ENCODE peak calls at places on chromosomes 1 and 21, in four cellular contexts. N is endodermal cell, L is pancreas, B is GM12865. T is an unnamed sample.

GRCh38 chr1:154624756-154625643 is 17.0 kb upstream of the ADAR start:
- DNase-seq in N (no peak), L (no peak), B (no peak), T (peak; percentile 20)

GRCh38 chr1:36414384-36414783 is 16.7 kb upstream of the LSM10 start:
- DNase-seq in N (no peak), L (no peak), B (no peak), T (no peak)

GRCh38 chr21:37758997-37759396 is 157.3 kb downstream of the KCNJ6 start:
- DNase-seq in N (peak; percentile 92), L (peak; percentile 15), B (peak; percentile 43), T (peak; percentile 59)

GRCh38 chr1:220367833-220368232 is 95.6 kb upstream of the RAB3GAP2 start:
- DNase-seq in N (no peak), L (no peak), B (no peak), T (no peak)

GRCh38 chr21:34913786-34914185 is 135.3 kb downstream of the RUNX1 start:
- DNase-seq in N (no peak), L (no peak), B (no peak), T (no peak)

GRCh38 chr1:51875836-51876235 is 2.7 kb downstream of the NRDC start:
- DNase-seq in N (no peak), L (no peak), B (no peak), T (no peak)

GRCh38 chr1:212315907-212316306 is 30.7 kb downstream of the PPP2R5A start:
- DNase-seq in N (peak; percentile 89), L (no peak), B (peak; percentile 45), T (peak; percentile 43)

GRCh38 chr1:150512846-150513245 is 2.7 kb upstream of the FALEC start:
- DNase-seq in N (no peak), L (no peak), B (no peak), T (no peak)

GRCh38 chr1:3609769-3610157 is 1.5 kb downstream of the MEGF6 start:
- DNase-seq in N (peak; percentile 77), L (no peak), B (no peak), T (no peak)

GRCh38 chr1:40477680-40478057 is 579 bp downstream of the ZFP69 start:
- DNase-seq in N (no peak), L (no peak), B (peak; percentile 23), T (peak; percentile 17)

GRCh38 chr1:3775498-3776230 is 3.1 kb downstream of the SMIM1 start:
- DNase-seq in N (peak; percentile 85), L (peak; percentile 46), B (peak; percentile 86), T (peak; percentile 78)

GRCh38 chr21:31509108-31510017 is 150.1 kb upstream of the SOD1 start:
- DNase-seq in N (peak; percentile 93), L (no peak), B (peak; percentile 58), T (peak; percentile 11)

GRCh38 chr1:181206979-181207790 is 118.7 kb downstream of the IER5 start:
- DNase-seq in N (peak; percentile 58), L (no peak), B (no peak), T (no peak)

GRCh38 chr1:183218981-183219621 is 33.0 kb downstream of the LAMC2 start:
- DNase-seq in N (peak; percentile 62), L (no peak), B (peak; percentile 75), T (no peak)

GRCh38 chr1:108079550-108079949 is 114.6 kb upstream of the VAV3 start:
- DNase-seq in N (no peak), L (no peak), B (peak; percentile 32), T (no peak)

GRCh38 chr1:212221801-212222200 is 63.4 kb upstream of the PPP2R5A start:
- DNase-seq in N (no peak), L (no peak), B (no peak), T (peak; percentile 61)

GRCh38 chr1:244219149-244219548 is 168.1 kb downstream of the ZBTB18 start:
- DNase-seq in N (no peak), L (no peak), B (no peak), T (no peak)

GRCh38 chr21:36134820-36135390 is at the start of gene CBR3:
- DNase-seq in N (peak; percentile 55), L (no peak), B (no peak), T (peak; percentile 76)

GRCh38 chr1:98457212-98457611 is 204.3 kb upstream of the SNX7 start:
- DNase-seq in N (no peak), L (no peak), B (no peak), T (no peak)

GRCh38 chr1:40652452-40652851 is 13.0 kb downstream of the RIMS3 start:
- DNase-seq in N (no peak), L (no peak), B (no peak), T (no peak)

GRCh38 chr1:27872802-27873665 is 690 bp downstream of the THEMIS2 start:
- DNase-seq in N (peak; percentile 76), L (no peak), B (peak; percentile 63), T (peak; percentile 17)

DNA sequence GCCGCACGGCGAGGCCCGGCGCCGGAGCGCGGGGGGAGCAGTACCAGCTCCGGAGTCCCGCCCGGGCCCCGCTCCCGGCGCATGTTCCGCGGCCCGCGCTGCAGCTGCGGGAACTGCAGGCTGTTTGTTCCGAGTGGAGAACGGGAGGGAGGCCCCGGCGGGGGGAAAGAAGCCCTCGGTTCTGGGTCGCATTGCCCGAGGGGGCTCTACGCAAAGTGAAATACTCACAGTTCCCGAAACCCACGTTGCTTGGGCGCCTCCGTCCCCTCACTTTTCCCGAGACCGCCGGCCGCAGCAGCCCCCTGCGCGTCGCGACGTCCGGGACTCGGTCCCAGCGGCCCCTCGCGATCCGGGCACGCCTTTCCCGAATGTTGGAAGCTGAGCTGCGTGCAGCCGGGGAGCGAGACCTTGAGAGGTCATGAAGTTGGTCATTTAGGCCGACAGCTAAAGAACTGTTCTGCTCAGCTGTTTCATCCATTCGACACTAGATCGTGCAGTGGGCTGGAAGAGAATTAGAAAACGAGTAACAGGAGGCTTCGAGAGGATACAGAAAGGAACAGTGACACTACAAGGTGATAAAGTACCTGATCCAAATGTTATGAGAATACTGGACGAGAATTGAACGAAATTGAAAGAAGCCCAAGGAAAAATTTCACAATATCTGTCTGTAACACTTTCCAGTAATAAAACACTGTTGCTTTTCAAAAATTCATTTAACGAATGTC is 596 bp upstream of the LIN9 start:
- DNase-seq in N (no peak), L (no peak), B (peak; percentile 27), T (no peak)
- TF ChIP-seq CTCF in N (peak; percentile 42), L (no peak), B (no peak), T (peak; percentile 29)

GRCh38 chr21:45060675-45061311 is 13.6 kb upstream of the ADARB1 start:
- DNase-seq in N (no peak), L (no peak), B (peak; percentile 19), T (no peak)
- H3K4me3 ChIP-seq in N (no peak overlapping the region), L (no peak overlapping the region), B (no peak overlapping the region), T (no peak overlapping the region)

DNA sequence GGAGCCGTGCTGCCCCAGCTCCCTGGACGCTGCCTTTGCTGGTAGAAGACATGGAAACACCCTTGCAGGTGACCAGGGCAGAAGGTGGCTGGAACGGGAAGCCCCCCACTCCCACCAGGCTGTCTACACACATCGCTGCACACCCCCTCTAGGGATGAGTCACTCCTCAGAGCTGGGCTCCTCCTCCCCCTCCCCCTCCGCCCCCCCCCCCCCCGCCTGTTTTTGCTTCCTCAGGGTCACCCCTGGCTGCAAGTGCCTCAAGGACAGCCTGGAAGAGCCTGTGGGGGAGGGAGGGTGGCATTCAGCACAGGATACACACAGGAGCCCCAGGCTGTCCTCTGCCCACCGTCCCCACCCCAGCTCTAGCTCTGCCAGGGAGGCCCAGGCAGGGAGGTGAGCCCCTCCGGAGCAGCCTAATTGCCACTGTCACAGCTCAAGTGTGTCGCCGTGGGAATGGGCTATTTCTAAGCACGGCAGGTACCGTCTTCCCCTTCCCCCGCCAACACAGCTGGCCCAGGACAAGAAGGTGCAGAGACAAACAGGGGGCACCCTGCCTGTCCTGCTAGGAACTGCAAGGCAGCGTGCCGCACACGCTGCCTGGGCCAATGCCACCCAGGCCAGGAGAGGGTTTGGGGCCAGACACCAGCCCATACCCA is 2.5 kb downstream of the FNDC10 start:
- DNase-seq in N (peak; percentile 84), L (no peak), B (peak; percentile 61), T (peak; percentile 16)
- TF ChIP-seq CTCF in N (peak; percentile 74), L (no peak), B (peak; percentile 53), T (peak; percentile 59)

DNA sequence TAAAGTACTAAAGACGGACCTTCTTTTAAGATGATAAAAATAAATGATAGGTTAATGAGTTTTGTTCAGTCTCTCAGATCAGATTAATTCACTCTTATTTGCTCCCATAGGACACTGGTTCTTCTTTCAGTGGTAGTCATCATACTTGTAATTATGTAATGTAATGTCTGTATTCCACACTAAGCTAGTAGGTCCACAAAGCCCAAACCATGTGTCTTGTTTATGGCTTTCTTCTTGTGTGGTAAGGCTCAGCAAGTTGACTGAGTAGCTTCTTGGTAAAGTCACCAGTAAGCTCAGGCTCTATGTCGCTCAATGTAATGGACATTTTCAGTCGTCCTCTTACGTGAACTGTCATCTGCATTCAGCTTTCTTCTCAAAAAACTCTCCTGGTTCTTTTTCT is 2.5 kb downstream of the LYPLAL1 start:
- DNase-seq in N (no peak), L (no peak), B (peak; percentile 25), T (no peak)
- H3K4me3 ChIP-seq in N (peak overlapping the region; percentile 83), L (no peak overlapping the region), B (peak overlapping the region; percentile 76), T (no peak overlapping the region)

GRCh38 chr1:76868154-76868882 is 1.0 kb downstream of the ST6GALNAC5 start:
- DNase-seq in N (peak; percentile 88), L (no peak), B (no peak), T (peak; percentile 22)
- TF ChIP-seq CTCF in N (peak; percentile 72), L (no peak), B (no peak), T (no peak)

DNA sequence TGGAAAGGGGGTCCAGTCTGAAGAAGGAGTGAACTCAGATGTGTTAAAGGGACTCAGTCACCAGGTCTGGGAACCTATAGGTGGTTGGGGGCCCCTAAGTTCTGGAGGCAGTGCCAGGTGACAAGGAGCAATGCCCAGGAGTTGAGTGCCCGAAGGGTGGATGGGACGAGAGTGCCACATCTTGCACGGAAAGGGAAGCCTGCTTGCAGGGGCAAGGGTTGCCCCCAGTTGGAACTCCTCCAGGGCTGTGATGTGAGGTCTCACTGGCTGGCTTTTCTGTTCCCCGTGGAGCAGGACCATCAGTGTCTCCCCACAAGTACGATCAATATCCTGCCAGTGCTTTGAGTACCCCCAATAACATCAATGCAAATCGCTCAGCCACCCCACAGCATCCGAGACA is 107.3 kb downstream of the TOMM20 start:
- DNase-seq in N (no peak), L (no peak), B (no peak), T (no peak)
- H3K4me3 ChIP-seq in N (no peak overlapping the region), L (no peak overlapping the region), B (no peak overlapping the region), T (no peak overlapping the region)

GRCh38 chr1:206741142-206741701 is 29.4 kb upstream of the IL19 start:
- DNase-seq in N (no peak), L (no peak), B (peak; percentile 72), T (no peak)
- TF ChIP-seq CTCF in N (no peak), L (no peak), B (no peak), T (no peak)

T was measured in cardiac fibroblast.